ENCODE peak calls at places on chromosomes 2 and 18, in six cellular contexts. Z is T-helper 1 cell; Q is adipocyte; R is AG09309; K is naive thymus-derived CD8-positive, alpha-beta T cell; G is H4. H is an unnamed sample.

GRCh38 chr2:40487592-40487991 is 35.7 kb upstream of the SLC8A1 start:
- DNase-seq in K (no peak), R (no peak), Q (no peak), Z (no peak), G (no peak), H (no peak)

GRCh38 chr2:24783641-24784040 is 9.6 kb downstream of the PTRHD1 start:
- DNase-seq in Z (no peak), R (no peak), G (no peak), Q (no peak), K (no peak), H (no peak)

GRCh38 chr18:3032721-3033120 is 19.8 kb upstream of the LPIN2 start:
- DNase-seq in G (no peak), R (no peak), Q (no peak), Z (no peak), K (no peak), H (no peak)

GRCh38 chr2:109351164-109351756 is 222.3 kb downstream of the SH3RF3 start:
- DNase-seq in K (no peak), R (peak; percentile 29), Z (no peak), G (peak; percentile 97), Q (peak; percentile 51), H (no peak)

GRCh38 chr2:233021771-233022170 is 8.7 kb upstream of the NGEF start:
- DNase-seq in Z (no peak), R (no peak), K (no peak), G (no peak), Q (no peak), H (no peak)

GRCh38 chr2:221334466-221334865 is 237.6 kb downstream of the EPHA4 start:
- DNase-seq in Z (no peak), K (no peak), R (no peak), G (no peak), Q (no peak), H (no peak)

GRCh38 chr2:111694690-111695089 is 189.3 kb downstream of the ANAPC1 start:
- DNase-seq in R (peak; percentile 69), Z (no peak), K (no peak), G (peak; percentile 34), Q (no peak), H (no peak)

GRCh38 chr18:69874058-69874457 is 73.6 kb downstream of the CD226 start:
- DNase-seq in R (no peak), Q (no peak), Z (no peak), G (no peak), K (no peak), H (no peak)

GRCh38 chr2:219441451-219442205 is 7.0 kb downstream of the SPEG start:
- DNase-seq in Z (peak; percentile 23), R (no peak), G (peak; percentile 39), K (peak; percentile 52), Q (peak; percentile 83), H (peak; percentile 90)

GRCh38 chr2:109460553-109461324 is 153.0 kb downstream of the SEPTIN10 start:
- DNase-seq in G (no peak), Q (no peak), R (no peak), K (no peak), Z (no peak), H (no peak)

GRCh38 chr2:41500895-41501294 is 546.9 kb upstream of the PKDCC start:
- DNase-seq in G (no peak), K (no peak), Q (no peak), R (no peak), Z (no peak), H (no peak)

GRCh38 chr2:195009202-195009601 is 647.8 kb upstream of the SLC39A10 start:
- DNase-seq in Q (peak; percentile 34), G (peak; percentile 60), K (no peak), Z (no peak), R (no peak), H (no peak)

GRCh38 chr2:233449921-233450853 is 95.9 kb downstream of the DGKD start:
- DNase-seq in Q (no peak), Z (no peak), R (no peak), K (no peak), G (no peak), H (no peak)